ENCODE peak calls at places on chromosomes 11 and 22, in nine cellular contexts. F is posterior vena cava, Q is brain microvascular endothelial cell, Y is PC-3, P is renal cortical epithelial cell, H is T-cell, I is nephron progenitor cell, N is NCI-H524, B is dorsolateral prefrontal cortex. U is an unnamed sample.

GRCh38 chr22:26570864-26571525 is 18.9 kb downstream of the TPST2 start:
- DNase-seq in H (no peak), I (no peak), P (no peak), B (no peak), F (no peak), N (no peak), Y (no peak), Q (no peak), U (no peak)

GRCh38 chr22:21937821-21938070 is 14.9 kb downstream of the PPM1F start:
- DNase-seq in N (no peak), P (peak; percentile 77), B (no peak), Q (no peak), H (no peak), F (peak; percentile 95), I (no peak), Y (no peak), U (peak; percentile 97)

GRCh38 chr22:19178065-19178658 is 374 bp downstream of the SLC25A1 start:
- DNase-seq in F (no peak), Q (no peak), Y (peak; percentile 25), P (no peak), B (no peak), N (no peak), I (peak; percentile 73), H (peak; percentile 39), U (no peak)

GRCh38 chr11:26254378-26254777 is 77.6 kb upstream of the ANO3 start:
- DNase-seq in F (no peak), B (no peak), P (no peak), Y (no peak), I (no peak), H (no peak), N (no peak), Q (no peak), U (no peak)

GRCh38 chr11:60307507-60308195 is 19.4 kb upstream of the MS4A6E start:
- DNase-seq in Q (no peak), H (no peak), F (no peak), B (no peak), I (no peak), Y (no peak), N (no peak), P (no peak), U (no peak)

GRCh38 chr11:34274712-34275398 is 83.0 kb downstream of the ABTB2 start:
- DNase-seq in I (no peak), P (peak; percentile 97), Q (peak; percentile 85), Y (peak; percentile 99), N (no peak), B (peak; percentile 71), H (no peak), F (peak; percentile 96), U (peak; percentile 97)

GRCh38 chr11:64809781-64810241 is 540 bp downstream of the MEN1 start:
- DNase-seq in Q (no peak), B (no peak), H (no peak), N (no peak), Y (peak; percentile 59), F (no peak), I (peak; percentile 71), P (no peak), U (peak; percentile 43)

GRCh38 chr11:91922846-91923245 is 301.8 kb upstream of the FAT3 start:
- DNase-seq in H (no peak), P (peak; percentile 23), Q (no peak), Y (peak; percentile 52), F (no peak), B (no peak), N (no peak), I (no peak), U (no peak)

GRCh38 chr11:37411289-37411688 is 813.3 kb upstream of the RAG2 start:
- DNase-seq in N (no peak), Q (no peak), B (no peak), H (no peak), Y (no peak), P (no peak), F (no peak), I (no peak), U (no peak)

GRCh38 chr11:68610452-68611116 is 73.8 kb upstream of the GAL start:
- DNase-seq in Y (no peak), H (no peak), F (no peak), B (no peak), P (no peak), I (no peak), Q (no peak), N (no peak), U (no peak)

GRCh38 chr11:33970984-33971466 is 79.1 kb upstream of the LMO2 start:
- DNase-seq in Q (peak; percentile 47), P (peak; percentile 56), H (no peak), N (peak; percentile 34), Y (peak; percentile 69), B (no peak), I (peak; percentile 29), F (no peak), U (peak; percentile 77)

GRCh38 chr22:36405671-36406070 is 17.9 kb upstream of the MYH9 start:
- DNase-seq in Q (no peak), Y (peak; percentile 37), H (peak; percentile 42), N (no peak), I (no peak), F (no peak), P (peak; percentile 90), B (no peak), U (no peak)

GRCh38 chr11:128716231-128716630 is 22.4 kb downstream of the FLI1 start:
- DNase-seq in B (no peak), F (no peak), Q (no peak), I (no peak), P (no peak), N (no peak), Y (no peak), H (no peak), U (no peak)

GRCh38 chr11:112795142-112795815 is 165.9 kb upstream of the NCAM1 start:
- DNase-seq in H (no peak), Y (peak; percentile 70), P (peak; percentile 21), B (peak; percentile 59), Q (peak; percentile 12), F (no peak), I (peak; percentile 43), N (peak; percentile 79), U (peak; percentile 20)

GRCh38 chr11:67500818-67501584 is 4.2 kb downstream of the PITPNM1 start:
- DNase-seq in I (no peak), P (no peak), B (no peak), Y (no peak), N (no peak), H (no peak), Q (no peak), F (no peak), U (peak; percentile 32)

GRCh38 chr11:120563698-120564572 is 52.4 kb downstream of the GRIK4 start:
- DNase-seq in F (peak; percentile 84), N (no peak), I (peak; percentile 68), B (peak; percentile 89), Q (no peak), P (no peak), H (no peak), Y (no peak), U (no peak)

GRCh38 chr11:116051494-116051893 is 547.3 kb upstream of the CADM1 start:
- DNase-seq in P (no peak), Q (no peak), H (no peak), N (no peak), I (no peak), F (no peak), Y (no peak), B (no peak), U (no peak)

GRCh38 chr22:38327805-38328204 is 10.6 kb upstream of the CSNK1E start:
- DNase-seq in Y (peak; percentile 61), F (no peak), N (no peak), B (peak; percentile 44), I (no peak), P (peak; percentile 75), H (no peak), Q (no peak), U (peak; percentile 75)

GRCh38 chr11:94880216-94880615 is 93.1 kb downstream of the CWC15 start:
- DNase-seq in I (no peak), Q (no peak), H (no peak), B (no peak), P (peak; percentile 80), N (no peak), Y (peak; percentile 99), F (no peak), U (no peak)

GRCh38 chr11:83206771-83207413 is 13.4 kb downstream of the ANKRD42 start:
- DNase-seq in N (no peak), I (no peak), F (no peak), B (no peak), P (peak; percentile 52), Y (no peak), H (no peak), Q (no peak), U (no peak)

GRCh38 chr11:110367571-110367970 is 62.2 kb upstream of the FDX1 start:
- DNase-seq in I (no peak), B (no peak), F (no peak), Y (peak; percentile 50), P (no peak), H (no peak), Q (no peak), N (no peak), U (no peak)

GRCh38 chr11:41714101-41714500 is 254.6 kb upstream of the LRRC4C start:
- DNase-seq in Y (no peak), N (no peak), H (no peak), P (peak; percentile 0), I (no peak), F (no peak), Q (no peak), B (no peak), U (no peak)

GRCh38 chr22:41197808-41198585 is 7.1 kb upstream of the L3MBTL2 start:
- DNase-seq in Q (no peak), H (peak; percentile 31), Y (peak; percentile 27), P (no peak), F (peak; percentile 75), B (peak; percentile 45), I (peak; percentile 34), N (peak; percentile 77), U (peak; percentile 66)